ENCODE peak calls at places on chromosomes 3 and 15, in five cellular contexts. E, Q, L, R and A are unnamed samples.

GRCh38 chr3:154971771-154972326 is 108.3 kb upstream of the MME start:
- DNase-seq in E (peak; percentile 72), Q (peak; percentile 79), L (no peak), R (peak; percentile 63), A (no peak)

GRCh38 chr3:128313936-128314335 is 152.8 kb downstream of the DNAJB8 start:
- DNase-seq in E (no peak), Q (no peak), L (no peak), R (no peak), A (no peak)

GRCh38 chr3:76369170-76369569 is 583.8 kb upstream of the ZNF717 start:
- DNase-seq in E (peak; percentile 59), Q (peak; percentile 76), L (no peak), R (no peak), A (no peak)

GRCh38 chr3:146138904-146139303 is 22.1 kb downstream of the PLOD2 start:
- DNase-seq in E (no peak), Q (peak; percentile 22), L (no peak), R (no peak), A (no peak)

GRCh38 chr15:45522931-45523331 is 376 bp upstream of the SLC30A4 start:
- DNase-seq in E (peak; percentile 44), Q (peak; percentile 60), L (peak; percentile 49), R (no peak), A (no peak)

GRCh38 chr15:70879386-70879785 is 12.8 kb downstream of the THAP10 start:
- DNase-seq in E (peak; percentile 95), Q (peak; percentile 70), L (no peak), R (no peak), A (no peak)

GRCh38 chr3:172524611-172525010 is 1.4 kb upstream of the TNFSF10 start:
- DNase-seq in E (no peak), Q (peak; percentile 38), L (no peak), R (no peak), A (no peak)

GRCh38 chr3:184874709-184875644 is 63.0 kb downstream of the VPS8 start:
- DNase-seq in E (peak; percentile 43), Q (peak; percentile 53), L (peak; percentile 56), R (no peak), A (peak; percentile 22)

GRCh38 chr3:176293277-176293676 is 904.0 kb downstream of the TBL1XR1 start:
- DNase-seq in E (peak; percentile 12), Q (peak; percentile 28), L (no peak), R (no peak), A (no peak)

GRCh38 chr3:193719735-193720134 is 126.7 kb downstream of the OPA1 start:
- DNase-seq in E (no peak), Q (no peak), L (no peak), R (no peak), A (no peak)

GRCh38 chr3:193714523-193715137 is 121.6 kb downstream of the OPA1 start:
- DNase-seq in E (no peak), Q (no peak), L (no peak), R (no peak), A (no peak)

GRCh38 chr3:193720169-193720568 is 127.2 kb downstream of the OPA1 start:
- DNase-seq in E (no peak), Q (no peak), L (no peak), R (no peak), A (no peak)

GRCh38 chr3:193712938-193713337 is 119.9 kb downstream of the OPA1 start:
- DNase-seq in E (no peak), Q (no peak), L (no peak), R (no peak), A (no peak)

DNA sequence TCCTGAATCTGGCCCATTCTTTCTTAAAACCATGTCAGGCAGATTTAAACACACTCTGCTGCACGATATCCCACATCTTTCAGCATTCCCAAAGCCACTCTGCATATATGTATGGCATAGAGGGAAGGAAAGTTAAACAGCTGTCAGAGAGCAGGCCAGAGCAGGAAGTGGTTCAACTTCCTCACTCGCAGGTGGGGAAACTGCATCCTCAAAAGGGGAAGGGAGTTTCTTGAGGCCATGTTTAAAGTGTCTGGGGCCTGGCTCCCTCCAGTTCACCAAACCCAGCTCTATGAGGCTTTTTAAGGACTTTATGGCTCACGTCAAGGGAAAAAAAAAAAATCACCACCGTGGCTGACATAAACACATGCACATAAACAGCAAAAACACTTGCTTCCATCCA is 123.1 kb downstream of the OPA1 start:
- DNase-seq in E (no peak), Q (no peak), L (no peak), R (no peak), A (no peak)
- H3K9me3 ChIP-seq in E (no peaks in the 10 kb centered on the region), Q (no peaks in the 10 kb centered on the region), L (no peaks in the 10 kb centered on the region), R (peaks cover 16% of the 10 kb centered on the region), A (peaks cover 2% of the 10 kb centered on the region)

GRCh38 chr15:65580287-65580686 is 30.6 kb downstream of the INTS14 start:
- DNase-seq in E (peak; percentile 39), Q (peak; percentile 89), L (no peak), R (no peak), A (no peak)
- H3K27ac ChIP-seq in E (peak overlapping the region; percentile 21), Q (peak overlapping the region; percentile 52), L (no peak overlapping the region), R (no peak overlapping the region), A (no peak overlapping the region)

GRCh38 chr15:25234831-25235230 is 204.0 kb downstream of the UBE3A start:
- DNase-seq in E (no peak), Q (no peak), L (no peak), R (no peak), A (no peak)
- H3K9me3 ChIP-seq in E (no peaks in the 10 kb centered on the region), Q (no peaks in the 10 kb centered on the region), L (peaks cover 6% of the 10 kb centered on the region), R (no peaks in the 10 kb centered on the region), A (peaks cover 18% of the 10 kb centered on the region)

DNA sequence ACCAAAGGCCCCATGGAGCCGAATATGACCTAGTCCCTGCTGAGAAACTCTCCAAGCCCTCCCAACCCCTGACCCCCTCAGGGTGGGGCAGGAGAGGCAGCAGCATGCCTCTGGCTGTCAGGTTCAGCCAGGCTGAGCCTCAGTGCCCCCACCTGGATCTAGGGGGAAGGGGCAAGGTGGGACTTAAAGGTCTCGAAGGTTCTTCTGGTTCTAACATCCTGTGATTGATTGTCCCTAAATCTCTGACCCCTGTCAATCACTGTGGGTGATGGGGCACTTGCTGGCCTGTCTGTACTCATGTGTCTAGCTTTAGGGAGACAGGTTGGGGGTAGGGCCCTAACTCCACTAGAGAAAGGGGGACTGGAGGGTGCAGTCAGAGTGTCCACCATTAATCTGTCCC is 13.8 kb downstream of the NBEAL2 start:
- DNase-seq in E (no peak), Q (no peak), L (no peak), R (peak; percentile 15), A (no peak)
- H3K27ac ChIP-seq in E (no peak overlapping the region), Q (no peak overlapping the region), L (no peak overlapping the region), R (no peak overlapping the region), A (no peak overlapping the region)

DNA sequence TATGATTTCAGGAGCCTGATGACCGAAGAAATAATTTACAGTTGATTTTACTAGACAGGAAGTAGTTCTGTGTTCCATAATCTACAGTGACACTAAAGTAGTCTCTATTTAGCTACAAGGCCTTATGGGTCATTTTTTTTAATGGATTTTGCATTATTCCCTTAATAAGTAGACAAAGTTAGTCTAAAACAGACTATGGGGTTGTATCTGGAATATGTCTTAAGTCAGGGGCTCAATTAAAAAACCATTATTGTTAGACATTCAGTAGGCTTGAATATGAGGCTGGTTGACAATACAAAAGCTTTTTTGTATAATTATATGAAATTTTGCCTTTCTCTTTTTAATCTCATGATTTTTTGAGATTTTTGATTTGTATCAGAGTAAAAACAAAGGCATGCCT is 820.0 kb upstream of the SEMA6D start:
- DNase-seq in E (no peak), Q (no peak), L (no peak), R (no peak), A (no peak)
- H3K9me3 ChIP-seq in E (no peaks in the 10 kb centered on the region), Q (no peaks in the 10 kb centered on the region), L (no peaks in the 10 kb centered on the region), R (no peaks in the 10 kb centered on the region), A (no peaks in the 10 kb centered on the region)

GRCh38 chr3:37097776-37098175 is 76.6 kb downstream of the LRRFIP2 start:
- DNase-seq in E (no peak), Q (no peak), L (no peak), R (no peak), A (no peak)
- H3K27ac ChIP-seq in E (no peak overlapping the region), Q (peak overlapping the region; percentile 61), L (no peak overlapping the region), R (no peak overlapping the region), A (no peak overlapping the region)

GRCh38 chr15:97446138-97446537 is 514.4 kb upstream of the ARRDC4 start:
- DNase-seq in E (no peak), Q (no peak), L (no peak), R (no peak), A (no peak)
- H3K9me3 ChIP-seq in E (no peaks in the 10 kb centered on the region), Q (no peaks in the 10 kb centered on the region), L (no peaks in the 10 kb centered on the region), R (no peaks in the 10 kb centered on the region), A (no peaks in the 10 kb centered on the region)